ENCODE peak calls at places on chromosomes 4 and X, in ten cellular contexts. E, H, I, X, C, K, T, Q, N and R are unnamed samples.

GRCh38 chr4:39319678-39320077 is 46.5 kb downstream of the RFC1 start:
- DNase-seq in Q (peak), K (no peak), N (peak), I (peak), E (no peak), X (peak), T (no peak), C (no peak), H (no peak), R (peak)

GRCh38 chrX:11665144-11666040 is at the start of gene ARHGAP6:
- DNase-seq in Q (peak), E (peak), X (peak), H (peak), N (no peak), C (peak), I (no peak), T (peak), K (no peak), R (no peak)

GRCh38 chr4:22614114-22614513 is 78.6 kb upstream of the GBA3 start:
- DNase-seq in Q (no peak), H (no peak), C (no peak), E (no peak), N (no peak), I (no peak), X (no peak), T (no peak), K (no peak), R (no peak)

GRCh38 chr4:165325732-165326512 is 1.5 kb upstream of the MSMO1 start:
- DNase-seq in T (no peak), E (no peak), Q (peak), X (peak), I (peak), H (no peak), K (peak), N (peak), C (no peak), R (no peak)

GRCh38 chr4:25760518-25761157 is 102.2 kb downstream of the SEL1L3 start:
- DNase-seq in X (peak), I (no peak), C (no peak), H (no peak), T (no peak), K (no peak), N (no peak), E (no peak), Q (peak), R (no peak)

GRCh38 chr4:142585411-142585810 is 260.7 kb downstream of the INPP4B start:
- DNase-seq in K (no peak), N (no peak), I (no peak), Q (peak), X (peak), C (no peak), E (no peak), T (no peak), H (no peak), R (no peak)

GRCh38 chr4:145536044-145536443 is 54.4 kb downstream of the SMAD1 start:
- DNase-seq in K (no peak), X (peak), C (no peak), H (no peak), N (no peak), T (no peak), E (no peak), Q (peak), I (no peak), R (no peak)

GRCh38 chr4:13546374-13546854 is 2.1 kb upstream of the NKX3-2 start:
- DNase-seq in E (no peak), H (no peak), X (no peak), C (no peak), Q (no peak), K (no peak), I (no peak), T (no peak), N (no peak), R (no peak)

GRCh38 chr4:75158451-75158850 is 225.5 kb downstream of the PARM1 start:
- DNase-seq in C (no peak), E (no peak), K (no peak), X (no peak), H (no peak), N (no peak), T (no peak), I (no peak), Q (no peak), R (no peak)

GRCh38 chrX:58025979-58026378 is 115.7 kb upstream of the ZXDA start:
- DNase-seq in K (peak), X (peak), Q (peak), T (no peak), H (peak), I (no peak), E (no peak), C (no peak), N (no peak), R (peak)

GRCh38 chr4:52510939-52511583 is 148.0 kb downstream of the USP46 start:
- DNase-seq in H (no peak), E (no peak), I (no peak), X (no peak), C (no peak), Q (no peak), N (no peak), T (no peak), K (no peak), R (no peak)

GRCh38 chr4:159435561-159436023 is 332.7 kb downstream of the RAPGEF2 start:
- DNase-seq in K (no peak), C (no peak), E (no peak), N (no peak), I (no peak), H (no peak), Q (no peak), T (no peak), X (no peak), R (no peak)

GRCh38 chrX:35919536-35920309 is at the start of gene CFAP47:
- DNase-seq in I (no peak), N (no peak), Q (no peak), X (no peak), E (peak), H (peak), T (peak), K (no peak), C (peak), R (peak)

GRCh38 chrX:79524642-79525041 is 157.5 kb upstream of the ITM2A start:
- DNase-seq in E (no peak), K (no peak), H (peak), Q (no peak), N (no peak), T (peak), X (no peak), C (no peak), I (no peak), R (peak)

GRCh38 chr4:23856630-23857029 is 33.2 kb downstream of the PPARGC1A start:
- DNase-seq in I (no peak), E (no peak), X (no peak), N (no peak), T (no peak), C (peak), H (no peak), Q (no peak), K (peak), R (peak)

DNA sequence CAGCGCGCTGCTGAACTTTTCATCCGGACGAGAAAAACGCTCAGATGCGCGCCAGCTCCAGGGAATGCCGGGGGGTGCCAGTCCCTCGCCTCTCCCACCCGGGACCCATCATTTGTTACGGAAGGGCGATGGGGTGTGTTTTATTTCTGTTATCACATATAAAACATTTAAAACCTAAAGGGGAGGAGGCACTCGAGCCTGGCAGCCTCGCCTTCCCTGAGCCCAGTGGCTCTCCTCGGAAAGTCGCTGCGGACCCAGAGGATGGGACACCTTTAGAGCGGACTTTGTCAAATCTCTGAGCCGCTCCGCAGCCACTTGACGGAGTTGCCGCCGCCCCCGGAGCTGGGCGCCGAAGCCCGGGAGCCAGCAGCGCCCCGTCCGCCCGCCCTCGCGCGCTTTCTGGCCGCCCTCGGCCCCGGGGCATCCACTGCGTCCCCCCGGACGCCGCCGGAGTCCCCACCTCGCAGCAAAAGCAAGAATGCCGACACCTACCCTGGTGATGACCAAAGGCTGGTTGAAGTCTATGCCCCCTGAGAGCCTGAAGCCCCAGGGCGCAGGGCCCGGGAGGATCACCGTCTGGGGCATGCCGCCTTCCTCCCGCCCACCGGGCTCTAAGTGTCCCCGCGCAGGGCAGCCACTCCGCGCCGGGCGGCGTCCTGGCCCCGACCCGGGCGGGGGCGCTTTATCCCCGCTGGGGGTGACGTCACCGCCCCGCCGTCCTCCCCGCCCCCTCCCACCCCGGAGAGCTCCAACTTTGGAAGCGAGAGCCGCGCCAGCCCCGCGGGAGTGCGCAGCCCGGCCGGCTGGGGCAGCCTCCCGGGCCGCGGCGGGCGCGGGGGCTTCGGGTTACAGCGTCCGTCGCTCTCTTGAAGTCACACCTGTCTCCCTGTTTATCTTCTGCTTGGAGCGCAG is at the start of gene PDLIM3:
- DNase-seq in I (no peak), N (no peak), Q (peak), K (peak), X (no peak), T (peak), E (peak), C (peak), H (peak), R (peak)
- TF ChIP-seq CTCF in I (no peak), N (no peak), Q (no peak), K (no peak), X (no peak), T (no peak), E (no peak), C (no peak), H (no peak), R (no peak)

DNA sequence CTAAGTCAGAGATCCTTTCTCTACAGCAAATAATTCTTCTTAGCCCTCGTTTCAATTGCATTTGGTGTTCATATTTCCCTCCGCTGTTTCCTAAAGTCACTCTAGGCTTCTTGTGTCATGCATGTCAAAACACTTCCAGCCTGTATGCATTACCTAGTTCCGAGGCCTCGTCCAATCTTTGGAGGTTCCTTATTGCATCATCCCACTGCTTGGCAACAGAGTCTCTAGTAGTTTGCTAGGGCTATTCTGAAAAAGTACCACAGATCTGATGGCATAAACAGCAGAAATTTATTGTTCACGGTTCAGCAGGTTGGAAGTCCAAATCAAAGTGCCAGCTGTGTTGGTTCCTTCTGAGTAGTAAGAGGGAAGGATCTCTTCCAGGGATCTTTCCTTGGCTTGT is 5.9 kb downstream of the H2BW2 start:
- DNase-seq in Q (no peak), E (no peak), T (no peak), N (no peak), X (no peak), K (no peak), C (no peak), H (no peak), I (no peak), R (no peak)
- TF ChIP-seq CTCF in Q (no peak), E (no peak), T (no peak), N (no peak), X (no peak), K (no peak), C (no peak), H (no peak), I (no peak), R (no peak)

DNA sequence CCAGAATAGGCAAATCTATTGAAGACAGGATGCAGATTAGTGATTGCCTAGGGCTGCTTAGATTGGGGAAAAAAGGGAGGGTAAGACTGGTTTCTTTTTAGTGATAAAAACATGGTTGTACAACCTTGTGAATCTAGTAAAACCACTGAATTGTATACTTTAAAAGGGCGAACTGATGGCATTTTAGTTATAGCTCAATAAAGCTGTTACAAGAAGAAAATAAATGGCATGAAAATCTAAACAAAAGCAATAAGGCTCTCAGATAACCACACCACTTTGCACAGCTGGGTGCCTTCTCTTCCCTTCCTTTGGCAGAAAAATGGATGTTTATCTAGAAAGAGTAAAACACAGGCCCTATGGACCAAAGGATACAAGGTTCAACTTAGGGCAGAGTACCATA is 69.6 kb downstream of the F9 start:
- DNase-seq in N (no peak), I (no peak), E (no peak), K (no peak), T (no peak), C (no peak), Q (no peak), X (no peak), H (no peak), R (no peak)
- TF ChIP-seq CTCF in N (no peak), I (no peak), E (no peak), K (no peak), T (no peak), C (no peak), Q (no peak), X (no peak), H (no peak), R (no peak)

DNA sequence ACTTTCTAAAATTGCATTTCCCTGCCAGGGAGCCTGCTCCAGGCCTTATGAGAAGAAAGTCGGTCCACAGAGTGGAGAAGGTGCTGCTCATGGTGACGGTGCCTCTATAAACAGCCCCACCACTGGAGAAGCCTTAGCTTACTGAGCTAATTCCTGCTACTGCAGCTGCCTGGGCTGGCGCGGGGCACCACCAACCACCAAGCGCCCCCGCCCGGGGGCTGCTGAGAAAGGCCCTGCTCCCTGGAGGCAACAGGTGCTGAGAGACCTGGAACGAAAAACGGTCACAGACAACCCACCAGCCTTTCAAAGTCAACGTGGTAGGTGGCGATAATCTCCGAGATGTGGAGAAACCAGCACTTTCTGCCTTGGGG is 2.9 kb downstream of the HCFC1 start:
- DNase-seq in Q (no peak), T (no peak), N (no peak), H (peak), I (no peak), C (no peak), X (no peak), E (no peak), K (no peak), R (no peak)
- TF ChIP-seq CTCF in Q (no peak), T (no peak), N (peak), H (no peak), I (no peak), C (peak), X (no peak), E (peak), K (no peak), R (no peak)

GRCh38 chr4:150047546-150047945 is 30.7 kb upstream of the DCLK2 start:
- DNase-seq in E (no peak), Q (no peak), K (no peak), X (no peak), I (no peak), C (no peak), T (no peak), N (no peak), H (no peak), R (no peak)
- TF ChIP-seq CTCF in E (no peak), Q (no peak), K (no peak), X (no peak), I (no peak), C (no peak), T (no peak), N (no peak), H (no peak), R (no peak)

DNA sequence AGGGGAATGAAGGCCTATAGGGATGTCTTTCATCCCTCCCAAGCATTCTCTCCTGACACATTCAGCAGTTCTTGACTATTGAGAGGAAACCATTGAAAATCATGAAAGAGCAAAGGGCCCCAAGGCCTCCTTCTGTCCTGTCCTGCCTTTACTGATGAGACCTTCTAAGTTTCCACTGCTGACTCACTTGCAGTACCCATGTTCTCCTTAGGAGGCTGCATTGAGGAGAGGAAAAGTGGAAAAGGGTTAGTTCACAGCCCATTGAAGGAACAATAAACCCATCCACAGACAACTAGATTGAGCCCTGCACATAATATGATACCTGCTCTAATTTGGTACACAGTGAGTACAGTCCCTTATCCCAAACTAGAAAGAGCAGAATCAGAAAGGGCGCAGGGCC is 115.1 kb upstream of the PNPLA4 start:
- DNase-seq in E (no peak), Q (no peak), K (no peak), H (peak), T (no peak), C (no peak), I (no peak), X (no peak), N (no peak), R (no peak)
- TF ChIP-seq CTCF in E (peak), Q (no peak), K (no peak), H (peak), T (peak), C (no peak), I (no peak), X (no peak), N (no peak), R (no peak)

GRCh38 chrX:119659522-119659921 is 33.4 kb downstream of the SEPTIN6 start:
- DNase-seq in E (no peak), I (no peak), K (no peak), Q (no peak), T (no peak), H (no peak), X (no peak), C (no peak), N (no peak), R (no peak)

GRCh38 chrX:119655125-119655524 is 37.8 kb downstream of the SEPTIN6 start:
- DNase-seq in E (no peak), I (peak), N (peak), K (peak), Q (peak), H (no peak), T (no peak), C (no peak), X (peak), R (no peak)

GRCh38 chrX:119648421-119648775 is 42.2 kb upstream of the NKRF start:
- DNase-seq in Q (no peak), N (no peak), T (no peak), H (no peak), X (no peak), K (no peak), I (no peak), C (no peak), E (no peak), R (no peak)

GRCh38 chrX:119654112-119654531 is 38.8 kb downstream of the SEPTIN6 start:
- DNase-seq in H (peak), E (no peak), X (peak), Q (peak), T (no peak), C (no peak), I (no peak), N (no peak), K (peak), R (no peak)
- TF ChIP-seq CTCF in H (no peak), E (no peak), X (no peak), Q (peak), T (no peak), C (no peak), I (no peak), N (no peak), K (no peak), R (no peak)

DNA sequence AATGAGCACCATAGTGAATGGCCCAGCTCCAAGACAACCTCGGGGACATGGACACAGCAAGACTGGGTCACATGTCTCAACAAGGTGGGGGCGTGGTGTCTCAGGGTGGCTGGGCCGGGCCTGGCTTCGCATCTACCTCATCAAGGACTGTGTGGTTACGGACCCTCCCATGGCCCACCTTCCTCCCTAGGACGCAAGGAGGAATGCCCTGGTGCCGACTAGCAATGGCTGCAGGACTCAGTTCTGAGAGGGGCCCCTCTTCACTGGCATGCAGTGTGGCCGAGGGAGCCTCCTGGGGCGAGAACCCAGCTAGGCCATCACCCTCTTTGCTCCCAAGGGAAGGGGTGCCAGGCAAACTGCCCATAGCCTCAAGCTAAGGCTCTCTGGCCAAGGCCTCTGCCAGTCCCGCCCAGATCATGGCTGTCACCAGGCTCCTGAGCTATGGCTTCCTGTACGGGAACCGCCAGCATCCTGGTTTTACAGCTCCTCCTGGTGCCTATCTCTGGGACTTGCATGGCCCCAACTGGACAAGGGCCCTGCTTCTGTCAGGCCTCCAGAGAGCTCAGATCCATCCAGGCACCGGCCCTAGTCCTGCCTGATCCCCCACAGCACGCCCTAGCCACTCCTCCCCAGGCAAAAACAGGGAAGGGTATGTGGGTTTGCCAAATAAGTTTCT is 218.0 kb upstream of the AGTR2 start:
- DNase-seq in H (peak), K (peak), Q (no peak), I (no peak), N (no peak), X (no peak), E (no peak), C (no peak), T (no peak), R (no peak)
- TF ChIP-seq CTCF in H (no peak), K (no peak), Q (no peak), I (no peak), N (no peak), X (no peak), E (no peak), C (no peak), T (no peak), R (no peak)

GRCh38 chr4:186792994-186793393 is 69.3 kb upstream of the FAT1 start:
- DNase-seq in C (no peak), I (no peak), X (peak), E (no peak), H (no peak), T (no peak), Q (peak), N (peak), K (no peak), R (no peak)
- TF ChIP-seq CTCF in C (no peak), I (no peak), X (no peak), E (no peak), H (no peak), T (no peak), Q (no peak), N (peak), K (no peak), R (no peak)